ENCODE peak calls at places on chromosomes 11 and 22, in nine cellular contexts. T, C, A, J, X, B, F, U and H are unnamed samples.

GRCh38 chr22:32904044-32904443 is 102.5 kb downstream of the TIMP3 start:
- DNase-seq in A (no peak), C (no peak), X (peak; percentile 3), B (no peak), T (peak; percentile 28), J (no peak), U (peak; percentile 52), F (peak; percentile 65), H (peak; percentile 25)

GRCh38 chr22:21680830-21681565 is 15.2 kb downstream of the PPIL2 start:
- DNase-seq in X (no peak), U (no peak), J (no peak), A (no peak), B (no peak), T (no peak), C (no peak), F (no peak), H (no peak)

GRCh38 chr11:14904745-14905103 is 12.7 kb upstream of the CYP2R1 start:
- DNase-seq in T (peak; percentile 43), B (no peak), U (peak; percentile 63), X (peak; percentile 77), A (no peak), J (peak; percentile 47), C (peak; percentile 86), F (no peak), H (no peak)

GRCh38 chr11:70738661-70739060 is 340.3 kb downstream of the CTTN start:
- DNase-seq in J (no peak), F (no peak), X (no peak), A (no peak), U (no peak), C (no peak), B (no peak), T (no peak), H (no peak)

GRCh38 chr22:19060356-19061009 is 61.7 kb downstream of the DGCR2 start:
- DNase-seq in F (no peak), X (no peak), U (no peak), A (no peak), T (no peak), J (no peak), C (no peak), B (no peak), H (no peak)

GRCh38 chr11:131198646-131199285 is 171.6 kb upstream of the NTM start:
- DNase-seq in B (no peak), C (no peak), F (no peak), U (no peak), A (no peak), T (no peak), X (no peak), J (no peak), H (no peak)

GRCh38 chr11:62501432-62501891 is 45.1 kb downstream of the AHNAK start:
- DNase-seq in U (no peak), X (no peak), F (no peak), A (no peak), J (no peak), C (no peak), B (no peak), T (no peak), H (no peak)

GRCh38 chr22:35629406-35630234 is 12.5 kb upstream of the MB start:
- DNase-seq in J (no peak), F (no peak), X (peak; percentile 30), A (no peak), C (no peak), U (peak; percentile 89), B (no peak), T (no peak), H (no peak)

GRCh38 chr11:1458340-1459218 is 28.0 kb downstream of the MOB2 start:
- DNase-seq in U (peak; percentile 84), C (no peak), J (no peak), T (no peak), X (peak; percentile 4), A (no peak), F (peak; percentile 25), B (peak; percentile 18), H (peak; percentile 80)

GRCh38 chr11:1339066-1339675 is 29.7 kb upstream of the TOLLIP start:
- DNase-seq in T (no peak), B (no peak), J (no peak), A (no peak), C (no peak), X (no peak), F (no peak), U (no peak), H (no peak)

GRCh38 chr11:69114811-69115523 is 40.8 kb upstream of the SMIM38 start:
- DNase-seq in A (no peak), F (no peak), J (no peak), C (no peak), X (no peak), T (no peak), B (no peak), U (no peak), H (no peak)

GRCh38 chr11:119567667-119568582 is 145.0 kb upstream of the THY1 start:
- DNase-seq in J (no peak), U (no peak), F (no peak), T (no peak), A (no peak), X (no peak), B (peak; percentile 68), C (no peak), H (no peak)

GRCh38 chr22:41517172-41518047 is 26.9 kb downstream of the POLR3H start:
- DNase-seq in C (no peak), A (no peak), F (peak; percentile 81), U (peak; percentile 81), B (peak; percentile 16), X (peak; percentile 30), T (peak; percentile 40), J (no peak), H (peak; percentile 37)

GRCh38 chr22:22789922-22790845 is 97.4 kb upstream of the IGLL5 start:
- DNase-seq in X (no peak), T (no peak), C (no peak), A (no peak), B (no peak), J (no peak), F (no peak), U (no peak), H (no peak)

GRCh38 chr22:28429711-28430110 is 249.9 kb downstream of the TTC28 start:
- DNase-seq in A (no peak), X (no peak), U (no peak), F (no peak), B (no peak), J (no peak), T (no peak), C (no peak), H (no peak)

GRCh38 chr11:45169310-45170072 is 23.1 kb downstream of the PRDM11 start:
- DNase-seq in T (no peak), J (no peak), B (no peak), A (no peak), X (no peak), C (no peak), F (no peak), U (no peak), H (peak; percentile 23)

GRCh38 chr22:26673485-26673884 is 16.1 kb downstream of the MIAT start:
- DNase-seq in U (no peak), T (no peak), B (no peak), F (no peak), C (no peak), J (no peak), X (no peak), A (no peak), H (no peak)

GRCh38 chr11:56700919-56701485 is 2.1 kb downstream of the OR9G1 start:
- DNase-seq in C (no peak), F (no peak), X (no peak), T (no peak), J (no peak), U (no peak), B (no peak), A (no peak), H (no peak)

GRCh38 chr11:68946416-68947090 is 34.2 kb downstream of the MRGPRD start:
- DNase-seq in J (no peak), B (no peak), U (peak; percentile 64), C (no peak), A (no peak), F (no peak), X (no peak), T (no peak), H (no peak)

GRCh38 chr11:36775157-36775556 is 177.1 kb upstream of the RAG2 start:
- DNase-seq in B (no peak), T (no peak), U (no peak), A (no peak), X (no peak), C (no peak), J (no peak), F (no peak), H (no peak)

GRCh38 chr11:44530413-44531115 is 34.9 kb upstream of the CD82 start:
- DNase-seq in F (no peak), T (no peak), A (no peak), X (no peak), J (no peak), B (no peak), C (no peak), U (no peak), H (no peak)